ENCODE peak calls at places on chromosomes 11 and 22, in five cellular contexts. N, X, W, F and E are unnamed samples.
A peak's percentile ranks its signal among the peaks of the same experiment; 100 is the strongest.

GRCh38 chr11:95485115-95485900 is 254.3 kb upstream of the SESN3 start:
- DNase-seq in N (no peak), X (no peak), W (no peak), F (no peak), E (no peak)

GRCh38 chr11:121029813-121030445 is 6.0 kb downstream of the TBCEL start:
- DNase-seq in N (no peak), X (no peak), W (no peak), F (no peak), E (no peak)

GRCh38 chr22:46107089-46107664 is 43.1 kb upstream of the PPARA start:
- DNase-seq in N (no peak), X (peak; percentile 71), W (peak; percentile 76), F (peak; percentile 85), E (no peak)

GRCh38 chr11:8759634-8760033 is 77.0 kb downstream of the RPL27A start:
- DNase-seq in N (no peak), X (peak; percentile 60), W (peak; percentile 49), F (no peak), E (no peak)

GRCh38 chr11:95157824-95158223 is 68.2 kb downstream of the ENDOD1 start:
- DNase-seq in N (no peak), X (no peak), W (no peak), F (no peak), E (no peak)

GRCh38 chr11:117185739-117186430 is 7.3 kb downstream of the SIDT2 start:
- DNase-seq in N (no peak), X (no peak), W (no peak), F (peak; percentile 33), E (peak; percentile 5)

GRCh38 chr11:45537617-45538016 is 127.8 kb downstream of the CHST1 start:
- DNase-seq in N (no peak), X (no peak), W (no peak), F (no peak), E (no peak)

GRCh38 chr22:27719535-27720227 is 81.9 kb downstream of the MN1 start:
- DNase-seq in N (peak; percentile 29), X (no peak), W (peak; percentile 66), F (no peak), E (no peak)

GRCh38 chr11:64206457-64207246 is at the start of gene FERMT3:
- DNase-seq in N (peak; percentile 83), X (no peak), W (peak; percentile 67), F (peak; percentile 72), E (peak; percentile 72)

GRCh38 chr11:94279996-94280395 is 24.4 kb upstream of the IZUMO1R start:
- DNase-seq in N (no peak), X (no peak), W (no peak), F (no peak), E (no peak)

GRCh38 chr11:118705111-118705741 is 25.8 kb upstream of the TREH start:
- DNase-seq in N (no peak), X (no peak), W (peak; percentile 21), F (no peak), E (no peak)

GRCh38 chr11:7889985-7890384 is 41.1 kb downstream of the OR10A6 start:
- DNase-seq in N (no peak), X (no peak), W (no peak), F (no peak), E (no peak)

GRCh38 chr11:44260081-44260480 is 49.9 kb downstream of the ALX4 start:
- DNase-seq in N (no peak), X (no peak), W (no peak), F (no peak), E (no peak)

GRCh38 chr11:70103256-70103975 is 25.3 kb downstream of the ANO1 start:
- DNase-seq in N (no peak), X (no peak), W (peak; percentile 5), F (no peak), E (no peak)
- H3K4me1 ChIP-seq in N (no peaks in the 10 kb centered on the region), X (no peaks in the 10 kb centered on the region), W (no peaks in the 10 kb centered on the region), F (peaks cover 20% of the 10 kb centered on the region), E (peaks cover 18% of the 10 kb centered on the region)

DNA sequence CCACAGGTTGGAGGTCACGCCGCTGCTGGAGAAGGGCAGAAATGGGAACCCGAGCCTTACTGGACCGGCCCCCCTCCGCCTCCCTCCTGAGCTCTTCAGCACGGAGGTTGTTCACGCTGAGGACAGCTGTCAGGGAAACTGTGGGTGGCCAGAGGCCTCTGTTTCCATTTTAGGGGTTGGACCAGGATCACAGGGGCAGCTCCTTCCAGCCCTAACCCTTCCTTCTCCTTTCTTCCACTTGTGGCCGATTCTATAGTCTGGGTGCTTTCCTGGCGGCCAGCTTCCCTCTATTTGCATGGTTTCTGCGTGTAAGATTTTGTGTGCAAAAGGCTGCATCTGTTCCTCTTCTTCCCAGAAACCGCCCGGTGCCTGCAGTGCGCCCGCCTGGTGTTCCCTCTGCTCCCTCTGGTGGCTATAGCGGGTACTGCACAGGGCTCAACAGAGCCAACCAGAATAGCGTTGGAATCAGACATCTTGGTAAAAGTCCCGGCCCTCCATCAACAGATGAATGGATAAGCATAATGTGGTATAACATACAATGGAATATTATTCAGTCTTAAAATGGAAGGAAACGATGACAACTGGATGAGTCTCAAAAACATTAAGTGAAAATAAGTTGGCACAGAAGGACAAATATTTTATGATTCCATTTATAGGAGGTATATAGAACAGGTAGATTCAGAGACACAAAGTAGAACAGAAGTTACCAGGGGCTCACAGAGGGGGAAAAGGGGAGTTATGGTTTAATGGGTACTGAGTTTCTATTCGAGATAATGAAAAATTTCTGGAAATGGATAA is 8.4 kb upstream of the SLC22A8 start:
- DNase-seq in N (peak; percentile 88), X (peak; percentile 87), W (peak; percentile 85), F (peak; percentile 84), E (peak; percentile 87)
- TF ChIP-seq CTCF in N (peak; percentile 99), X (peak; percentile 96), W (peak; percentile 100), F (peak; percentile 99), E (peak; percentile 100)

GRCh38 chr11:75191330-75191717 is 40.4 kb downstream of the SLCO2B1 start:
- DNase-seq in N (no peak), X (no peak), W (no peak), F (no peak), E (no peak)

GRCh38 chr11:75188671-75189070 is 37.8 kb downstream of the SLCO2B1 start:
- DNase-seq in N (no peak), X (no peak), W (no peak), F (no peak), E (no peak)

GRCh38 chr11:75189075-75189474 is 38.2 kb downstream of the SLCO2B1 start:
- DNase-seq in N (no peak), X (no peak), W (no peak), F (no peak), E (no peak)

GRCh38 chr11:75190652-75191329 is 39.9 kb downstream of the SLCO2B1 start:
- DNase-seq in N (no peak), X (no peak), W (no peak), F (no peak), E (no peak)

DNA sequence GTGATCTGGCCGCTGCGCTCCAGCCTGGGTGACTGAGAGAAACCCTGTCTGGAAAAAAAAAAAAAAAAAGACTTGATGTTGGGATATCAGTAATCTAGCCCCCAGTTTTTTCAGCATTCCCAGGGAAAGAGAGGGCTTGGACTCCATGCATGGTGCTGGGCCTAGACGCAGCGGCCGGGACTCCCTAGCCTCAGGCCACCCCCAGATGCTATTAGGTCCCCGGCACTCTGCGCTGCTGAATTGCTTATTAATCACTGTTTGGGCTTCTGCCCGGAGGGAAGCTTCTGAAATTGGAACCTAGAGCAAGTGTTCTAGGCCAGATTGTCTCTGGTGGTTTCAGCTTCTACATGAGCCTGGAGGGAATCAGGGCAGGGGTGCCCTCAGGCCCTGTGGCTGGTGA is 39.0 kb downstream of the SLCO2B1 start:
- DNase-seq in N (no peak), X (no peak), W (no peak), F (no peak), E (no peak)
- H3K4me1 ChIP-seq in N (no peaks in the 10 kb centered on the region), X (no peaks in the 10 kb centered on the region), W (no peaks in the 10 kb centered on the region), F (peaks cover 24% of the 10 kb centered on the region), E (peaks cover 44% of the 10 kb centered on the region)

DNA sequence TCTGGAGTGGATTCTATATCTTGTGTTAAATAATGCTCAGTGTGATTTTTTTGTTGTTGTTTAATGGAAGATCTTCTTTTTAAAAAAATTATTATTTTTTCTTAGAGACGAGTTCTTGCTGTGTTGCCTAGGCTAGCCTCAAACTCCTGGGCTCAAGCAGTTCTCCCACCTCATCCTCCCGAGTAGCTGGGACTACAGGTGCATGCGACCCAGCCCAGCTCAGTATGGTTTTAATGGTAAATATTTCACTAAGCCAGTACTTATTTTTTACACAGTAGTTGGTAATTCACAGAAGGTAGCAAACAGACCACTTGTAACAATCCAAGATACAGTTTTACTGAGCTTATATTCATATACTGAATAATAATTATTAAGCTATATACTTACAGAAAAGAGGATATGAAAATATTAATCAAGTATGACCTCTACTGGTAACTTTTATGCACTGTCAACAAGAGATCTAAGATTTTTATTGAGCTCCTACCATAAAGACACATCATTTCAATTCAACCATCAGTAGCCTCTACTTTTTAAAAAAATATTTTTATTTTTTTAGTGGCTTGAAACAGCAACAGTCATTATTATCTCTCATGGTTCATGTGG is 6.1 kb upstream of the CD59 start:
- DNase-seq in N (no peak), X (no peak), W (no peak), F (no peak), E (no peak)
- TF ChIP-seq CTCF in N (peak; percentile 56), X (no peak), W (peak; percentile 65), F (peak; percentile 56), E (peak; percentile 75)

GRCh38 chr22:31629741-31630184 is 32.3 kb downstream of the PISD start:
- DNase-seq in N (no peak), X (peak; percentile 31), W (no peak), F (no peak), E (no peak)
- H3K4me1 ChIP-seq in N (peaks cover 6% of the 10 kb centered on the region), X (peaks cover 40% of the 10 kb centered on the region), W (peaks cover 39% of the 10 kb centered on the region), F (peaks cover 10% of the 10 kb centered on the region), E (peaks cover 73% of the 10 kb centered on the region)

GRCh38 chr11:69773626-69774353 is 1.4 kb downstream of the FGF4 start:
- DNase-seq in N (no peak), X (no peak), W (no peak), F (no peak), E (no peak)

GRCh38 chr11:69771466-69771865 is 3.7 kb downstream of the FGF4 start:
- DNase-seq in N (no peak), X (no peak), W (no peak), F (no peak), E (no peak)

GRCh38 chr11:69772646-69773045 is 2.5 kb downstream of the FGF4 start:
- DNase-seq in N (no peak), X (no peak), W (no peak), F (no peak), E (no peak)

GRCh38 chr11:69774354-69775162 is 583 bp downstream of the FGF4 start:
- DNase-seq in N (no peak), X (no peak), W (no peak), F (no peak), E (no peak)

DNA sequence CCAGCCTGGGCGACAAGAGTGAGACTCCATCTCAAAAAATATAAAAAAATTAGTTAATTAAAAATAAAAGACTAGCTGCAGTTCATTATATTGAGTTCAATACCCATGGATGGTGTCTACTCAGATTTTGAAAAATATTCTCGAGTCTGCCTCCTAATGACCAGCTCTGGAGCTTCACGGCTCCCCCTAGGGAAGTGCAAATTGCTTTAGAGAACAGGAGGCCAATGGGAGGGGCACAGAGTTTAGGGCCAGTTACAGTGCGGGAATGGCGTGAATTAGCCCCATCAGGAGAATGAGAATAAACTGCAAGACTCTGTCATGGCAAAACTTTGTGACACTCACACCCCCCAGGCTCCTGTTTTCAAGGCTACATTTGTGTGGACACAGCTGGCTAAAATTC is 4.6 kb downstream of the FGF4 start:
- DNase-seq in N (no peak), X (no peak), W (no peak), F (no peak), E (no peak)
- TF ChIP-seq CTCF in N (no peak), X (no peak), W (no peak), F (no peak), E (no peak)